ENCODE peak calls at places on chromosomes 12 and 14, in nine cellular contexts. One of them, this sample, is unnamed.

GRCh38 chr12:32198555-32198954 is 91.9 kb downstream of the BICD1 start:
- DNase-seq in AG09319: no peak
- DNase-seq in activated T-helper 9 cell treated with anti-CD3 and anti-CD28 coated beads, Interleukin-2, amount 50 U/mL, for 16 hours: no peak
- DNase-seq in effector memory CD4-positive, alpha-beta T cell: no peak
- DNase-seq in GM03348: peak
- DNase-seq in pons: no peak
- DNase-seq in amygdala: no peak
- DNase-seq in mucosa of descending colon: no peak
- DNase-seq in NCI-H2081: no peak
- DNase-seq in this sample: no peak

GRCh38 chr12:55942055-55942454 is 11.1 kb downstream of the DGKA start:
- DNase-seq in NCI-H2081: no peak
- DNase-seq in pons: no peak
- DNase-seq in activated T-helper 9 cell treated with anti-CD3 and anti-CD28 coated beads, Interleukin-2, amount 50 U/mL, for 16 hours: no peak
- DNase-seq in effector memory CD4-positive, alpha-beta T cell: no peak
- DNase-seq in GM03348: no peak
- DNase-seq in mucosa of descending colon: no peak
- DNase-seq in amygdala: no peak
- DNase-seq in AG09319: no peak
- DNase-seq in this sample: no peak

GRCh38 chr12:6766651-6767300 is 613 bp downstream of the PTMS start:
- DNase-seq in activated T-helper 9 cell treated with anti-CD3 and anti-CD28 coated beads, Interleukin-2, amount 50 U/mL, for 16 hours: no peak
- DNase-seq in NCI-H2081: peak
- DNase-seq in pons: peak
- DNase-seq in mucosa of descending colon: peak
- DNase-seq in effector memory CD4-positive, alpha-beta T cell: no peak
- DNase-seq in amygdala: peak
- DNase-seq in AG09319: no peak
- DNase-seq in GM03348: peak
- DNase-seq in this sample: no peak

GRCh38 chr12:84408936-84409335 is 503.7 kb downstream of the SLC6A15 start:
- DNase-seq in activated T-helper 9 cell treated with anti-CD3 and anti-CD28 coated beads, Interleukin-2, amount 50 U/mL, for 16 hours: no peak
- DNase-seq in effector memory CD4-positive, alpha-beta T cell: no peak
- DNase-seq in NCI-H2081: peak
- DNase-seq in pons: no peak
- DNase-seq in amygdala: no peak
- DNase-seq in GM03348: no peak
- DNase-seq in AG09319: no peak
- DNase-seq in mucosa of descending colon: no peak
- DNase-seq in this sample: no peak

GRCh38 chr14:92513966-92514843 is 624 bp downstream of the RIN3 start:
- DNase-seq in effector memory CD4-positive, alpha-beta T cell: no peak
- DNase-seq in GM03348: peak
- DNase-seq in amygdala: no peak
- DNase-seq in AG09319: no peak
- DNase-seq in mucosa of descending colon: peak
- DNase-seq in activated T-helper 9 cell treated with anti-CD3 and anti-CD28 coated beads, Interleukin-2, amount 50 U/mL, for 16 hours: no peak
- DNase-seq in pons: no peak
- DNase-seq in NCI-H2081: no peak
- DNase-seq in this sample: peak

GRCh38 chr12:108886873-108887629 is 7.2 kb downstream of the DAO start:
- DNase-seq in mucosa of descending colon: no peak
- DNase-seq in AG09319: no peak
- DNase-seq in activated T-helper 9 cell treated with anti-CD3 and anti-CD28 coated beads, Interleukin-2, amount 50 U/mL, for 16 hours: no peak
- DNase-seq in effector memory CD4-positive, alpha-beta T cell: no peak
- DNase-seq in pons: no peak
- DNase-seq in amygdala: no peak
- DNase-seq in GM03348: no peak
- DNase-seq in NCI-H2081: no peak
- DNase-seq in this sample: no peak

GRCh38 chr14:21723431-21724045 is 49.9 kb upstream of the OR4E1 start:
- DNase-seq in effector memory CD4-positive, alpha-beta T cell: no peak
- DNase-seq in GM03348: no peak
- DNase-seq in AG09319: no peak
- DNase-seq in NCI-H2081: peak
- DNase-seq in activated T-helper 9 cell treated with anti-CD3 and anti-CD28 coated beads, Interleukin-2, amount 50 U/mL, for 16 hours: no peak
- DNase-seq in mucosa of descending colon: peak
- DNase-seq in amygdala: no peak
- DNase-seq in pons: peak
- DNase-seq in this sample: peak

GRCh38 chr12:123143753-123144461 is 7.0 kb downstream of the PITPNM2 start:
- DNase-seq in AG09319: no peak
- DNase-seq in GM03348: no peak
- DNase-seq in NCI-H2081: no peak
- DNase-seq in effector memory CD4-positive, alpha-beta T cell: no peak
- DNase-seq in pons: no peak
- DNase-seq in mucosa of descending colon: no peak
- DNase-seq in amygdala: no peak
- DNase-seq in activated T-helper 9 cell treated with anti-CD3 and anti-CD28 coated beads, Interleukin-2, amount 50 U/mL, for 16 hours: no peak
- DNase-seq in this sample: no peak

GRCh38 chr12:25365340-25365730 is 114.6 kb upstream of the KRAS start:
- DNase-seq in AG09319: no peak
- DNase-seq in effector memory CD4-positive, alpha-beta T cell: no peak
- DNase-seq in NCI-H2081: peak
- DNase-seq in pons: no peak
- DNase-seq in GM03348: no peak
- DNase-seq in mucosa of descending colon: no peak
- DNase-seq in amygdala: no peak
- DNase-seq in activated T-helper 9 cell treated with anti-CD3 and anti-CD28 coated beads, Interleukin-2, amount 50 U/mL, for 16 hours: no peak
- DNase-seq in this sample: no peak

GRCh38 chr12:3533703-3534386 is 42.8 kb downstream of the PRMT8 start:
- DNase-seq in effector memory CD4-positive, alpha-beta T cell: no peak
- DNase-seq in GM03348: no peak
- DNase-seq in NCI-H2081: peak
- DNase-seq in amygdala: no peak
- DNase-seq in activated T-helper 9 cell treated with anti-CD3 and anti-CD28 coated beads, Interleukin-2, amount 50 U/mL, for 16 hours: no peak
- DNase-seq in mucosa of descending colon: peak
- DNase-seq in AG09319: no peak
- DNase-seq in pons: peak
- DNase-seq in this sample: peak

GRCh38 chr12:24839268-24839791 is 109.6 kb downstream of the BCAT1 start:
- DNase-seq in pons: no peak
- DNase-seq in GM03348: no peak
- DNase-seq in activated T-helper 9 cell treated with anti-CD3 and anti-CD28 coated beads, Interleukin-2, amount 50 U/mL, for 16 hours: peak
- DNase-seq in mucosa of descending colon: no peak
- DNase-seq in amygdala: no peak
- DNase-seq in AG09319: no peak
- DNase-seq in effector memory CD4-positive, alpha-beta T cell: no peak
- DNase-seq in NCI-H2081: no peak
- DNase-seq in this sample: no peak

GRCh38 chr14:39265741-39266588 is 32.2 kb downstream of the MIA2 start:
- DNase-seq in effector memory CD4-positive, alpha-beta T cell: no peak
- DNase-seq in GM03348: peak
- DNase-seq in AG09319: no peak
- DNase-seq in NCI-H2081: peak
- DNase-seq in pons: peak
- DNase-seq in amygdala: no peak
- DNase-seq in activated T-helper 9 cell treated with anti-CD3 and anti-CD28 coated beads, Interleukin-2, amount 50 U/mL, for 16 hours: no peak
- DNase-seq in mucosa of descending colon: no peak
- DNase-seq in this sample: no peak

GRCh38 chr14:57753821-57754220 is 112.1 kb downstream of the SLC35F4 start:
- DNase-seq in pons: no peak
- DNase-seq in NCI-H2081: no peak
- DNase-seq in AG09319: no peak
- DNase-seq in GM03348: no peak
- DNase-seq in activated T-helper 9 cell treated with anti-CD3 and anti-CD28 coated beads, Interleukin-2, amount 50 U/mL, for 16 hours: no peak
- DNase-seq in mucosa of descending colon: no peak
- DNase-seq in amygdala: no peak
- DNase-seq in effector memory CD4-positive, alpha-beta T cell: no peak
- DNase-seq in this sample: no peak

GRCh38 chr12:116955382-116956021 is 44.8 kb downstream of the FBXW8 start:
- DNase-seq in amygdala: no peak
- DNase-seq in NCI-H2081: no peak
- DNase-seq in AG09319: no peak
- DNase-seq in GM03348: no peak
- DNase-seq in activated T-helper 9 cell treated with anti-CD3 and anti-CD28 coated beads, Interleukin-2, amount 50 U/mL, for 16 hours: no peak
- DNase-seq in pons: no peak
- DNase-seq in mucosa of descending colon: peak
- DNase-seq in effector memory CD4-positive, alpha-beta T cell: no peak
- DNase-seq in this sample: no peak

GRCh38 chr12:96500686-96501085 is 11.3 kb downstream of the CFAP54 start:
- DNase-seq in activated T-helper 9 cell treated with anti-CD3 and anti-CD28 coated beads, Interleukin-2, amount 50 U/mL, for 16 hours: no peak
- DNase-seq in GM03348: peak
- DNase-seq in AG09319: no peak
- DNase-seq in pons: no peak
- DNase-seq in amygdala: no peak
- DNase-seq in effector memory CD4-positive, alpha-beta T cell: no peak
- DNase-seq in NCI-H2081: no peak
- DNase-seq in mucosa of descending colon: no peak
- DNase-seq in this sample: no peak

GRCh38 chr12:117853600-117853999 is 115.2 kb downstream of the KSR2 start:
- DNase-seq in NCI-H2081: no peak
- DNase-seq in amygdala: no peak
- DNase-seq in AG09319: no peak
- DNase-seq in activated T-helper 9 cell treated with anti-CD3 and anti-CD28 coated beads, Interleukin-2, amount 50 U/mL, for 16 hours: no peak
- DNase-seq in effector memory CD4-positive, alpha-beta T cell: no peak
- DNase-seq in GM03348: no peak
- DNase-seq in pons: no peak
- DNase-seq in mucosa of descending colon: peak
- DNase-seq in this sample: no peak

GRCh38 chr12:116687888-116688287 is 50.0 kb downstream of the SPRING1 start:
- DNase-seq in mucosa of descending colon: peak
- DNase-seq in activated T-helper 9 cell treated with anti-CD3 and anti-CD28 coated beads, Interleukin-2, amount 50 U/mL, for 16 hours: no peak
- DNase-seq in AG09319: no peak
- DNase-seq in GM03348: no peak
- DNase-seq in effector memory CD4-positive, alpha-beta T cell: no peak
- DNase-seq in NCI-H2081: no peak
- DNase-seq in amygdala: no peak
- DNase-seq in pons: no peak
- DNase-seq in this sample: peak

GRCh38 chr12:3587402-3588013 is 96.5 kb downstream of the PRMT8 start:
- DNase-seq in pons: no peak
- DNase-seq in AG09319: no peak
- DNase-seq in mucosa of descending colon: no peak
- DNase-seq in effector memory CD4-positive, alpha-beta T cell: no peak
- DNase-seq in activated T-helper 9 cell treated with anti-CD3 and anti-CD28 coated beads, Interleukin-2, amount 50 U/mL, for 16 hours: no peak
- DNase-seq in NCI-H2081: peak
- DNase-seq in amygdala: no peak
- DNase-seq in GM03348: no peak
- DNase-seq in this sample: no peak

GRCh38 chr12:21336656-21337055 is 1.9 kb upstream of the SLCO1A2 start:
- DNase-seq in mucosa of descending colon: no peak
- DNase-seq in effector memory CD4-positive, alpha-beta T cell: no peak
- DNase-seq in GM03348: no peak
- DNase-seq in activated T-helper 9 cell treated with anti-CD3 and anti-CD28 coated beads, Interleukin-2, amount 50 U/mL, for 16 hours: no peak
- DNase-seq in NCI-H2081: no peak
- DNase-seq in pons: peak
- DNase-seq in AG09319: no peak
- DNase-seq in amygdala: peak
- DNase-seq in this sample: no peak

GRCh38 chr12:6234214-6234613 is 34.0 kb downstream of the CD9 start:
- DNase-seq in effector memory CD4-positive, alpha-beta T cell: no peak
- DNase-seq in mucosa of descending colon: no peak
- DNase-seq in pons: no peak
- DNase-seq in NCI-H2081: no peak
- DNase-seq in amygdala: no peak
- DNase-seq in activated T-helper 9 cell treated with anti-CD3 and anti-CD28 coated beads, Interleukin-2, amount 50 U/mL, for 16 hours: no peak
- DNase-seq in AG09319: no peak
- DNase-seq in GM03348: peak
- DNase-seq in this sample: no peak

GRCh38 chr14:101927859-101928258 is 36.5 kb upstream of the DYNC1H1 start:
- DNase-seq in AG09319: peak
- DNase-seq in pons: peak
- DNase-seq in NCI-H2081: no peak
- DNase-seq in GM03348: peak
- DNase-seq in effector memory CD4-positive, alpha-beta T cell: no peak
- DNase-seq in amygdala: no peak
- DNase-seq in mucosa of descending colon: peak
- DNase-seq in activated T-helper 9 cell treated with anti-CD3 and anti-CD28 coated beads, Interleukin-2, amount 50 U/mL, for 16 hours: no peak
- DNase-seq in this sample: no peak

GRCh38 chr14:36723551-36723950 is 61.9 kb downstream of the PAX9 start:
- DNase-seq in AG09319: no peak
- DNase-seq in pons: no peak
- DNase-seq in effector memory CD4-positive, alpha-beta T cell: no peak
- DNase-seq in GM03348: no peak
- DNase-seq in amygdala: no peak
- DNase-seq in NCI-H2081: no peak
- DNase-seq in activated T-helper 9 cell treated with anti-CD3 and anti-CD28 coated beads, Interleukin-2, amount 50 U/mL, for 16 hours: no peak
- DNase-seq in mucosa of descending colon: no peak
- DNase-seq in this sample: no peak

GRCh38 chr12:121813951-121814350 is 10.1 kb downstream of the SETD1B start:
- DNase-seq in pons: no peak
- DNase-seq in NCI-H2081: no peak
- DNase-seq in AG09319: no peak
- DNase-seq in activated T-helper 9 cell treated with anti-CD3 and anti-CD28 coated beads, Interleukin-2, amount 50 U/mL, for 16 hours: no peak
- DNase-seq in mucosa of descending colon: no peak
- DNase-seq in effector memory CD4-positive, alpha-beta T cell: no peak
- DNase-seq in GM03348: no peak
- DNase-seq in amygdala: no peak
- DNase-seq in this sample: no peak

GRCh38 chr14:105908006-105908405 is 381.6 kb downstream of the TMEM121 start:
- DNase-seq in amygdala: no peak
- DNase-seq in effector memory CD4-positive, alpha-beta T cell: no peak
- DNase-seq in NCI-H2081: no peak
- DNase-seq in pons: no peak
- DNase-seq in activated T-helper 9 cell treated with anti-CD3 and anti-CD28 coated beads, Interleukin-2, amount 50 U/mL, for 16 hours: no peak
- DNase-seq in mucosa of descending colon: no peak
- DNase-seq in GM03348: no peak
- DNase-seq in AG09319: no peak
- DNase-seq in this sample: no peak

GRCh38 chr12:64229240-64229639 is 7.1 kb upstream of the KICS2 start:
- DNase-seq in NCI-H2081: no peak
- DNase-seq in pons: no peak
- DNase-seq in mucosa of descending colon: no peak
- DNase-seq in amygdala: no peak
- DNase-seq in effector memory CD4-positive, alpha-beta T cell: no peak
- DNase-seq in activated T-helper 9 cell treated with anti-CD3 and anti-CD28 coated beads, Interleukin-2, amount 50 U/mL, for 16 hours: no peak
- DNase-seq in GM03348: no peak
- DNase-seq in AG09319: no peak
- DNase-seq in this sample: no peak

GRCh38 chr12:3313066-3313465 is 177.9 kb upstream of the PRMT8 start:
- DNase-seq in pons: no peak
- DNase-seq in AG09319: peak
- DNase-seq in activated T-helper 9 cell treated with anti-CD3 and anti-CD28 coated beads, Interleukin-2, amount 50 U/mL, for 16 hours: no peak
- DNase-seq in mucosa of descending colon: no peak
- DNase-seq in NCI-H2081: no peak
- DNase-seq in effector memory CD4-positive, alpha-beta T cell: no peak
- DNase-seq in GM03348: peak
- DNase-seq in amygdala: peak
- DNase-seq in this sample: no peak

GRCh38 chr12:21545557-21545956 is 19.5 kb downstream of the SPX start:
- DNase-seq in activated T-helper 9 cell treated with anti-CD3 and anti-CD28 coated beads, Interleukin-2, amount 50 U/mL, for 16 hours: no peak
- DNase-seq in NCI-H2081: no peak
- DNase-seq in effector memory CD4-positive, alpha-beta T cell: no peak
- DNase-seq in amygdala: no peak
- DNase-seq in mucosa of descending colon: no peak
- DNase-seq in GM03348: no peak
- DNase-seq in AG09319: no peak
- DNase-seq in pons: no peak
- DNase-seq in this sample: no peak

GRCh38 chr12:85955127-85955526 is 81.0 kb downstream of the NTS start:
- DNase-seq in mucosa of descending colon: no peak
- DNase-seq in AG09319: no peak
- DNase-seq in effector memory CD4-positive, alpha-beta T cell: no peak
- DNase-seq in GM03348: peak
- DNase-seq in NCI-H2081: peak
- DNase-seq in amygdala: no peak
- DNase-seq in pons: no peak
- DNase-seq in activated T-helper 9 cell treated with anti-CD3 and anti-CD28 coated beads, Interleukin-2, amount 50 U/mL, for 16 hours: no peak
- DNase-seq in this sample: no peak

GRCh38 chr12:74537126-74537706 is 419 bp upstream of the ATXN7L3B start:
- DNase-seq in pons: peak
- DNase-seq in effector memory CD4-positive, alpha-beta T cell: no peak
- DNase-seq in mucosa of descending colon: no peak
- DNase-seq in GM03348: peak
- DNase-seq in activated T-helper 9 cell treated with anti-CD3 and anti-CD28 coated beads, Interleukin-2, amount 50 U/mL, for 16 hours: no peak
- DNase-seq in NCI-H2081: peak
- DNase-seq in amygdala: no peak
- DNase-seq in AG09319: peak
- DNase-seq in this sample: no peak

GRCh38 chr14:35944847-35945246 is 118.7 kb downstream of the BRMS1L start:
- DNase-seq in NCI-H2081: peak
- DNase-seq in activated T-helper 9 cell treated with anti-CD3 and anti-CD28 coated beads, Interleukin-2, amount 50 U/mL, for 16 hours: no peak
- DNase-seq in AG09319: no peak
- DNase-seq in effector memory CD4-positive, alpha-beta T cell: no peak
- DNase-seq in pons: no peak
- DNase-seq in GM03348: no peak
- DNase-seq in mucosa of descending colon: peak
- DNase-seq in amygdala: no peak
- DNase-seq in this sample: peak

GRCh38 chr12:65638324-65638723 is 186.0 kb upstream of the HMGA2 start:
- DNase-seq in NCI-H2081: no peak
- DNase-seq in AG09319: no peak
- DNase-seq in mucosa of descending colon: no peak
- DNase-seq in activated T-helper 9 cell treated with anti-CD3 and anti-CD28 coated beads, Interleukin-2, amount 50 U/mL, for 16 hours: no peak
- DNase-seq in pons: no peak
- DNase-seq in effector memory CD4-positive, alpha-beta T cell: no peak
- DNase-seq in GM03348: no peak
- DNase-seq in amygdala: no peak
- DNase-seq in this sample: no peak

This sample was measured in H1.